ENCODE peak calls at places on chromosome 18, in five cellular contexts. E is stomach, O is brain microvascular endothelial cell, Q is astrocyte of the spinal cord, D is fibroblast of pulmonary artery. U is an unnamed sample.

GRCh38 chr18:58443671-58444070 is 185.2 kb downstream of the ALPK2 start:
- DNase-seq in E (no peak), O (no peak), Q (no peak), D (no peak), U (no peak)

GRCh38 chr18:25298853-25299274 is 53.1 kb downstream of the ZNF521 start:
- DNase-seq in E (no peak), O (peak), Q (peak), D (peak), U (no peak)

GRCh38 chr18:44579028-44579692 is 101.5 kb upstream of the SETBP1 start:
- DNase-seq in E (no peak), O (no peak), Q (peak), D (peak), U (peak)

GRCh38 chr18:22545091-22545795 is 127.5 kb upstream of the CTAGE1 start:
- DNase-seq in E (no peak), O (no peak), Q (no peak), D (no peak), U (no peak)

GRCh38 chr18:74803769-74804168 is 206.1 kb downstream of the ZNF407 start:
- DNase-seq in E (no peak), O (no peak), Q (no peak), D (peak), U (no peak)

GRCh38 chr18:11091746-11092145 is 57.6 kb downstream of the PIEZO2 start:
- DNase-seq in E (no peak), O (no peak), Q (no peak), D (no peak), U (no peak)

GRCh38 chr18:7174359-7175107 is 56.4 kb upstream of the LRRC30 start:
- DNase-seq in E (no peak), O (no peak), Q (no peak), D (peak), U (no peak)

GRCh38 chr18:56488739-56489138 is 149.7 kb downstream of the TXNL1 start:
- DNase-seq in E (no peak), O (no peak), Q (no peak), D (no peak), U (no peak)

DNA sequence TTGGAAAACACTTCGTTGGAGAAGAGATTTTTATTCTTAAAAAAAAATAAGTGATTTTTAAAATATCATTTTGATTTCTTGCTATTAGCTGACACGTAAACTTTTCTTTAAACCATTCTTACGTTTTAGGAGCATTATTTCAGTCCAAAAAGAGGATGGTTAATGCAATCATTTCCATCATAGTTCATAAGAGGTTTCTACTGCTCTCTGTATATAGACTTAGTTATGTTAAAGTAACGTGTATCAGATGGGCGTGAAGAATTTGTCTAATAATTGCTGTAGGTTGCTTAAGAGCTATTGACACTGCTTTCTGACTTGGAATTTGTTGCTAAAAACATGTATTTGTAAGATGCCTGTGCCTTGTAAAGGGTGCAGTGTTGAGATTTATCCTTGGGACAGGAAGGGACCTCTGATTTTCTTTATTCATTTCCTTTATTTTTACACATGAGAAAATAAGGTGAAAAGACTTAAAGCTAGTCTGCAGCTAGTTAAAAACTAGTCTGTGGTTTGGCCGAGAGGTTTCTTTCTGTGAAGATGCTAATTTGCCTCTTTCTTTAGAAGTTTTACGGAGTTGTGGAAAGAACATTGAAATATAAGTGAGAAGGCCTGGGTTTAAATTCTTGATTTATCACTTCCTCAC is 2.9 kb downstream of the ANKRD12 start:
- DNase-seq in E (no peak), O (no peak), Q (no peak), D (no peak), U (no peak)
- H3K4me3 ChIP-seq in E (peak), O (no peak), Q (no peak), D (no peak), U (peak)

DNA sequence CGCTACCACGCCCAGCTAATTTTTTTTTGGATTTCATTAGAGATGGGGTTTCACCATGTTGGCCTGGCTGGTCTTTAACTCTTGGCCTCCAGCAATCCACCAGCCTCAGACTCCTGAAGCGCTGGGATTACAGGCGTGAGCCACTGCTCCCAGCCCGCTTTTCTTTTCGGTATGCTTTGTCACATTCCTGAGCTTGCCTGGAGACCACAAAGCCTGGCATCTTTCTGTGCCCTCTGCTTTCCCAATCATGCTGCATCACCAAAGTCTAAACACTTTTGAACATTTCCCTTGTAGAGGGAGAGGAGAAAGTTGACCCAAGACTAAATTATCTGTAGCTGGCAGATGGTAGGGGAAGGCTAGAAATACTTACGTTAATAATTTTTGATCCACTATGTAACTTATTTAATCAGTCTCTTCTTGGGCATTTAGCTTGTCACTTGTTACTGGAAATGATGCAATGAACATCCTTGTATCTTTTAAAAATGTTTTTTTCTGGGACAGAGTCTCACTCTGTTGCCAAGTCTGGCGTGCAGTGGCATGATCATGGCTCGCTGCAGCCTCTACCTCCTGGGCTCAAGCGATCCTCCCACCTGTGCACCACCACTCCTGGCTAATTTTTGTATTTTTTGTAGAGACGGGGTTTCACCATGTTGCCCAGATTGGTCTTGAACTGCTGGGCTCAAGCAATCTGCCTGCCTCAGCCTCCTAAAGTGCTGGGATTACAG is 2.7 kb upstream of the NPC1 start:
- DNase-seq in E (no peak), O (no peak), Q (peak), D (no peak), U (no peak)
- TF ChIP-seq CTCF in E (no peak), O (no peak), Q (no peak), D (no peak), U (no peak)

GRCh38 chr18:37567061-37567993 is 1.7 kb upstream of the CELF4 start:
- DNase-seq in E (no peak), O (no peak), Q (no peak), D (no peak), U (no peak)

GRCh38 chr18:37566479-37567060 is 972 bp upstream of the CELF4 start:
- DNase-seq in E (no peak), O (no peak), Q (no peak), D (no peak), U (no peak)

GRCh38 chr18:37568671-37569070 is 3.1 kb upstream of the CELF4 start:
- DNase-seq in E (no peak), O (no peak), Q (no peak), D (no peak), U (no peak)

GRCh38 chr18:37565985-37566478 is 434 bp upstream of the CELF4 start:
- DNase-seq in E (peak), O (peak), Q (peak), D (peak), U (no peak)

DNA sequence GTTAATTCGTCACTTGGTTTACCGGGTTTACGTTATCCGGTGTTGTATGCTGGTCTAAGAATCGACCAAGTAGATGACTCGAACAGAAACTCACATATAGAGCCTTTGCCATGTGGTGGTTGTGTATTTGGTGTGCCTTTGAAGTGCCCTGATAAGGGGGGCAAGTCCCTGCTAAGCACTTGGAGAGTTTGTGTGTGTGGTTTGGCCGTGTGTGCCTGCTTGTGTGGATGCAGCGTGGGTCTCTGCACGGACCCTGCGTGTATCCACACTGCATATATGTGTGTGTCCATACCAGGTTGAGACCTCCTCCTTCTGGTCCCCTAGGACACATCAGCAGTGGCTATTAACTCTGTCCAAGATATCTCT is 2.4 kb upstream of the CELF4 start:
- DNase-seq in E (no peak), O (no peak), Q (no peak), D (no peak), U (no peak)
- H3K4me3 ChIP-seq in E (no peak), O (no peak), Q (no peak), D (peak), U (no peak)

GRCh38 chr18:13801260-13801601 is 22.7 kb upstream of the MC5R start:
- DNase-seq in E (no peak), O (no peak), Q (no peak), D (no peak), U (no peak)

GRCh38 chr18:13797157-13797611 is 26.8 kb upstream of the MC5R start:
- DNase-seq in E (no peak), O (no peak), Q (peak), D (peak), U (no peak)

GRCh38 chr18:13804305-13804704 is 19.6 kb upstream of the MC5R start:
- DNase-seq in E (no peak), O (no peak), Q (no peak), D (no peak), U (no peak)

GRCh38 chr18:13799396-13799795 is 24.6 kb upstream of the MC5R start:
- DNase-seq in E (no peak), O (no peak), Q (no peak), D (no peak), U (no peak)

DNA sequence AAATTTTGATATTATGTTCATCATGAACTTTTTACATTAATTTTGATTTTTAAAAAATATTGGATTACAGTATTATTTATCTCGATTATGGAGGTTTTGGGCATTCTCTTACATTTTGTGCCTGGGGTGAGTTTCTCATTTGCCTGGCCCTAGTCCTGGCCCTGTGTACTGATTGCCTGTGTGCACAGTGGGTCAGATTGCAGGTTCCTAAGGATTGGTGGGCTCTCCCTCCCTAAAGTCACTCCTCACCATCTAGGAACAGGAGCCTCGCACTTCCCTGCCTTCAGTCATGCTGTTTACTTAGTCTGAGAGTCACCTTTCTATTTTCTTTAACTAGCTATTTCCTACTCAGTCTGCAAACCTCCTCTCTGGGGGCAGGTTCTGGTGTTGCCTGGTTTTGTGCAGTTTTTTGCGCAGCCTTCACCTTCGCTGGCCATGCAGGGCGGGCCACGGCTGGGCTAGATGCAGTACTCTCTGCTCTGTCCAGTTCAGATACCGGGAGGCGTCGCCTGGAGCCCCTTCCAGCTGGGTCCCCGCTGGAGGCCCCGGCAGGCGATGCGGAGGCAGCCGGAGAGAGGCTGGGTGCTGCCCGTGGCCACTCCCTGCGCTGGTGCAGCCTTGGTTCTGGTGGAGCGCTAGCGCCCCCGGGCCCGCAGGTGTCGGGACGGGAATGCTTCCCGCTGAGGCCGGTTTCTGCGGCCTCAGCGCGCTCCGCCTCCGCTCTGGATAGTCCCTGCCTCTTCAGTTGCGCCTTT is 23.3 kb upstream of the MC5R start:
- DNase-seq in E (peak), O (peak), Q (peak), D (peak), U (no peak)
- TF ChIP-seq CTCF in E (peak), O (peak), Q (peak), D (peak), U (peak)

DNA sequence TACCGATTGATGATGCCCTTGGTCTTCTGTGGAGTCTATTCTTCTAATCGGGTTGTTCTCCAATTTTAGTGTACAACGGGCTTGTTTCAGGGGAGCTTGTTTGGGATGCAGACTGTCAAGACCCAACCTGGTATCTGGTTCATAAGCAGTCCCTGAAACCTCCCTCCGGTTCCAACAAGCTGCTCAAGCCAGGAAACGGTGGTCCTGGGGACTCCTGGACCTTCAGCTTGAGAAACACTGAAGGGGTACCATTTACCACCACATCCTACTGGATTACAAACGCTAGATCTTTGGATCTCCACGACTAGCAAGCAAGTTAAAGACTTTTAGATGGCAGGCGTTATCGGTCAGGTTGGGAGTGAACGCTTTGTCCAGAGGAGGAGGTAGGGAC is 2.0 kb downstream of the BCL2 start:
- DNase-seq in E (no peak), O (no peak), Q (no peak), D (no peak), U (no peak)
- H3K4me3 ChIP-seq in E (peak), O (no peak), Q (peak), D (no peak), U (peak)

GRCh38 chr18:10015941-10016819 is 102.4 kb downstream of the VAPA start:
- DNase-seq in E (no peak), O (peak), Q (peak), D (peak), U (no peak)
- TF ChIP-seq CTCF in E (no peak), O (peak), Q (peak), D (peak), U (no peak)

GRCh38 chr18:5519448-5520362 is 24.1 kb downstream of the EPB41L3 start:
- DNase-seq in E (no peak), O (no peak), Q (no peak), D (peak), U (no peak)

GRCh38 chr18:5521000-5521399 is 22.8 kb downstream of the EPB41L3 start:
- DNase-seq in E (no peak), O (no peak), Q (no peak), D (no peak), U (no peak)

GRCh38 chr18:5518179-5518770 is 25.5 kb downstream of the EPB41L3 start:
- DNase-seq in E (no peak), O (no peak), Q (peak), D (no peak), U (no peak)

GRCh38 chr18:5520464-5520863 is 23.3 kb downstream of the EPB41L3 start:
- DNase-seq in E (no peak), O (no peak), Q (no peak), D (no peak), U (no peak)

GRCh38 chr18:5518899-5519371 is 24.9 kb downstream of the EPB41L3 start:
- DNase-seq in E (no peak), O (peak), Q (peak), D (peak), U (no peak)
- H3K4me3 ChIP-seq in E (no peak), O (no peak), Q (no peak), D (peak), U (no peak)